ENCODE peak calls at places on chromosomes 4 and X, in six cellular contexts. F is left lung; P is CD8-positive, alpha-beta memory T cell; G is effector memory CD4-positive, alpha-beta T cell; A is right cardiac atrium; V is right atrium auricular region. H is an unnamed sample.

GRCh38 chr4:123325241-123325681 is 71.3 kb upstream of the SPRY1 start:
- DNase-seq in F (peak; percentile 42), P (no peak), G (no peak), A (no peak), V (no peak), H (no peak)

GRCh38 chr4:117434424-117434823 is 349.0 kb upstream of the TRAM1L1 start:
- DNase-seq in F (no peak), P (no peak), G (no peak), A (no peak), V (no peak), H (no peak)

GRCh38 chrX:28347526-28347925 is 239.7 kb upstream of the IL1RAPL1 start:
- DNase-seq in F (no peak), P (no peak), G (no peak), A (no peak), V (no peak), H (no peak)

GRCh38 chr4:158914178-158914577 is 145.4 kb downstream of the FNIP2 start:
- DNase-seq in F (no peak), P (no peak), G (no peak), A (no peak), V (no peak), H (no peak)

GRCh38 chr4:184401397-184402171 is 72.8 kb downstream of the IRF2 start:
- DNase-seq in F (no peak), P (no peak), G (no peak), A (no peak), V (no peak), H (no peak)

GRCh38 chr4:77158487-77158861 is 1.5 kb downstream of the CCNG2 start:
- DNase-seq in F (no peak), P (no peak), G (no peak), A (no peak), V (no peak), H (no peak)

GRCh38 chr4:3716876-3717235 is 49.3 kb upstream of the ADRA2C start:
- DNase-seq in F (no peak), P (no peak), G (no peak), A (peak; percentile 7), V (no peak), H (no peak)

GRCh38 chr4:148550788-148551187 is 108.6 kb upstream of the NR3C2 start:
- DNase-seq in F (no peak), P (no peak), G (no peak), A (no peak), V (no peak), H (no peak)

GRCh38 chrX:53456254-53456653 is 22.1 kb upstream of the HSD17B10 start:
- DNase-seq in F (no peak), P (no peak), G (no peak), A (no peak), V (no peak), H (no peak)

GRCh38 chrX:13690836-13691235 is 1.9 kb downstream of the RAB9A start:
- DNase-seq in F (no peak), P (peak; percentile 49), G (no peak), A (no peak), V (no peak), H (no peak)

GRCh38 chrX:69153060-69153730 is 12.1 kb downstream of the PJA1 start:
- DNase-seq in F (no peak), P (no peak), G (no peak), A (peak; percentile 84), V (no peak), H (no peak)

GRCh38 chrX:40501456-40501855 is 79.3 kb upstream of the ATP6AP2 start:
- DNase-seq in F (no peak), P (no peak), G (no peak), A (no peak), V (no peak), H (no peak)

GRCh38 chrX:9807355-9808182 is 21.3 kb downstream of the SHROOM2 start:
- DNase-seq in F (no peak), P (no peak), G (no peak), A (no peak), V (no peak), H (no peak)

GRCh38 chrX:115392871-115393270 is 103.4 kb downstream of the LUZP4 start:
- DNase-seq in F (no peak), P (no peak), G (no peak), A (no peak), V (no peak), H (no peak)

GRCh38 chrX:43644124-43644701 is 11.9 kb upstream of the MAOA start:
- DNase-seq in F (no peak), P (no peak), G (no peak), A (no peak), V (no peak), H (peak; percentile 26)

GRCh38 chrX:140918398-140919043 is 83.9 kb upstream of the SPANXB1 start:
- DNase-seq in F (no peak), P (no peak), G (peak; percentile 40), A (peak; percentile 27), V (no peak), H (no peak)

GRCh38 chrX:155068165-155068564 is 2.8 kb downstream of the CMC4 start:
- DNase-seq in F (no peak), P (no peak), G (no peak), A (no peak), V (no peak), H (no peak)

GRCh38 chrX:153488231-153488914 is 6.4 kb upstream of the BGN start:
- DNase-seq in F (no peak), P (no peak), G (no peak), A (peak; percentile 89), V (no peak), H (no peak)

DNA sequence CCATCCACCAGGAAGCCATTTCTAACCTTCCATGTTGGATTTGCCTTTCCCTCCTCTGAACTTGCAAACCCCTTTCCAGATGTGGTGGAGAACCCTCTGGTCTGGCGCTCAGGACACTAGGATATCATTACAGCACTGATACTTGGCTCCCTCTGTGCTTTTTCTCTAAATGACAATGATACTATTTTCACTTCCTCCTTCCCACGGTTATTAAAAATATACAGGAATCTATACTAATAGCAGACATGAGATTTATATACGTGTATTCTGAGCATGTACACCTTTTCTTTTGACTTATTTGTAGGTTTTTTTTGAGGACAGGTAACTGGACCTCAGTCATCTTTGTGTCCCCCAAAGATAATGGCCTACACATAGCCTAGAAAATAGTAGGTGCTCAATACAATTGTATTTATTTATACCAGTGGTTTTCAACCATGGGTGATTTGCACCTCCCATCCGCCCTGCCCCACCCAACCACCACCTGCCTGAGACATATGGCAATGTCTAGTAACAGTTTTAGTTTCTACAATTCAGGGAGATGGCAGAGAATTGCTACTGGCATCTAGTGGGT is 60.4 kb upstream of the PLAC8 start:
- DNase-seq in F (no peak), P (no peak), G (no peak), A (no peak), V (no peak), H (no peak)
- H3K4me1 ChIP-seq in F (no peaks in the 10 kb centered on the region), P (no peaks in the 10 kb centered on the region), G (no peaks in the 10 kb centered on the region), A (no peaks in the 10 kb centered on the region), V (no peaks in the 10 kb centered on the region), H (peaks cover 6% of the 10 kb centered on the region)

DNA sequence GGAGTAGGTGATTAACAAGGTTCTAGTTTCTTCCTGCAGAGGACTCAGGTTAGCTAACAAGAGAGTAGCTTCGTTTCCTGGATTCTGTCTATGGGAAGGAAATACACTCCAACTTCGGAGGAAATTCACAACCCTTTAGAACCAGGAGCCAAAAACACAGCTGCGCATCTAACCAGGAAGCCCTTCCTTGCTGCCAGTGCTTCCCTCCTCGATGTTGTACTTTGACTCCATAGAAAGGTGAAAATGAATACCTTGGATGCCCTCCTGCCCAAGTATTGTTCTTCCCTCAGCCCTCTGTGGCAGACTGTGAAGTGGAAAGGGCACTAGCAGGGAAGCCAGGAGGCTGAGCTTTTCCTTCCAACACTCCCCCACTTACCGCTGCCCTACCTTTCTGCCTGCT is 35.1 kb downstream of the AKAP4 start:
- DNase-seq in F (no peak), P (no peak), G (no peak), A (no peak), V (no peak), H (no peak)
- H3K4me1 ChIP-seq in F (no peaks in the 10 kb centered on the region), P (no peaks in the 10 kb centered on the region), G (no peaks in the 10 kb centered on the region), A (no peaks in the 10 kb centered on the region), V (no peaks in the 10 kb centered on the region), H (no peaks in the 10 kb centered on the region)

GRCh38 chrX:105267167-105267566 is 46.7 kb upstream of the TEX13A start:
- DNase-seq in F (no peak), P (no peak), G (no peak), A (no peak), V (no peak), H (no peak)
- H3K4me1 ChIP-seq in F (no peaks in the 10 kb centered on the region), P (no peaks in the 10 kb centered on the region), G (no peaks in the 10 kb centered on the region), A (no peaks in the 10 kb centered on the region), V (no peaks in the 10 kb centered on the region), H (no peaks in the 10 kb centered on the region)

GRCh38 chr4:8185280-8185679 is 13.8 kb upstream of the SH3TC1 start:
- DNase-seq in F (no peak), P (no peak), G (no peak), A (no peak), V (no peak), H (no peak)
- H3K4me1 ChIP-seq in F (peaks cover 33% of the 10 kb centered on the region), P (no peaks in the 10 kb centered on the region), G (no peaks in the 10 kb centered on the region), A (peaks cover 18% of the 10 kb centered on the region), V (peaks cover 64% of the 10 kb centered on the region), H (peaks cover 68% of the 10 kb centered on the region)

GRCh38 chr4:48127882-48128394 is 6.1 kb downstream of the TXK start:
- DNase-seq in F (peak; percentile 60), P (peak; percentile 71), G (peak; percentile 47), A (peak; percentile 73), V (peak; percentile 65), H (peak; percentile 56)

GRCh38 chr4:48124870-48125269 is 9.2 kb downstream of the TXK start:
- DNase-seq in F (no peak), P (no peak), G (no peak), A (no peak), V (no peak), H (no peak)

GRCh38 chr4:48129307-48130014 is 4.6 kb downstream of the TXK start:
- DNase-seq in F (no peak), P (no peak), G (no peak), A (peak; percentile 76), V (no peak), H (no peak)

GRCh38 chr4:48126621-48127020 is 7.4 kb downstream of the TXK start:
- DNase-seq in F (no peak), P (no peak), G (no peak), A (no peak), V (no peak), H (no peak)

DNA sequence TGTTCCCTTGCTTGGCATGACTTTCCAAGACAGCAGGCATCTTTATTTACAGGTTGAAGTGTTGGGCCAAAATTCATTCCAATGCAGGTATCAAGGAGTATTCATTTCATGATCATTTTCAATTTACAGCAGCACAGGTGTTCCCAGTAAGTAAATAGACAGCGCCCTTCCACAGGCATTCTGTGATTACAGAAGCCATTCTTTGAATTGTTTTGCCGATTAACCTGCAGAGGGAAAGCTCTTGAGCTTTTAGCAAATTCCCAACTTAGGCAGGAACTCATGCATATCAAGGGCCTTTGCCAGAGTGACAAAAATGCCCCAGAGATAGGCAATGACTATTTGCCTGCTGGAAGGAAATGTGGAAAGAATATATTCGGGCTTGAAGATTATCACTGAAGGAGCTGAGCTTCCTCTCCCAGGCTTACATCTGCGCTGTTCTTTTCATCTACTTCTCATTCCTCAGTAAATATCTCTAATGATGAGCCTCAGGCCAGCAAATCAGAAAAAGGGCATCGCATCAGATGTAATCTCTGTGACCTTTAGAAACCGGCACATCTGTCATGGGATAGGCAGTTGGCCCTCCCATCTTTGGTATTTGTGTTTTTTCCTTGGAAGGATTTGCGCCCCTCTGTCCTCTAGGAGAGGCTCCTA is 6.7 kb downstream of the TXK start:
- DNase-seq in F (no peak), P (no peak), G (no peak), A (no peak), V (no peak), H (no peak)
- H3K4me1 ChIP-seq in F (peaks cover 4% of the 10 kb centered on the region), P (peaks cover 94% of the 10 kb centered on the region), G (peaks cover 34% of the 10 kb centered on the region), A (peaks cover 6% of the 10 kb centered on the region), V (peaks cover 42% of the 10 kb centered on the region), H (peaks cover 15% of the 10 kb centered on the region)

H was measured in keratinocyte.